ENCODE peak calls at places on chromosome 16, in eight cellular contexts. M is stomach; O is psoas muscle; Y is AG10803; H is left ventricle myocardium inferior; L is CD8-positive, alpha-beta T cell; E is PC-3; N is neural crest cell. I is an unnamed sample.

GRCh38 chr16:86961133-86961720 is 356.0 kb downstream of the C16orf95 start:
- DNase-seq in M (no peak), O (no peak), Y (peak), H (no peak), L (no peak), E (no peak), N (no peak), I (no peak)

GRCh38 chr16:88533945-88534641 is 36.1 kb upstream of the ZC3H18 start:
- DNase-seq in M (peak), O (peak), Y (peak), H (peak), L (peak), E (peak), N (peak), I (peak)

GRCh38 chr16:75116081-75116910 is at the start of gene LDHD:
- DNase-seq in M (peak), O (peak), Y (peak), H (peak), L (no peak), E (peak), N (no peak), I (no peak)

GRCh38 chr16:17194190-17194780 is 276.5 kb downstream of the XYLT1 start:
- DNase-seq in M (peak), O (peak), Y (peak), H (peak), L (peak), E (no peak), N (peak), I (peak)

GRCh38 chr16:51888021-51888420 is 658.9 kb downstream of the TOX3 start:
- DNase-seq in M (no peak), O (no peak), Y (peak), H (no peak), L (no peak), E (no peak), N (no peak), I (no peak)

GRCh38 chr16:491225-491919 is 36.1 kb upstream of the CAPN15 start:
- DNase-seq in M (no peak), O (no peak), Y (no peak), H (no peak), L (no peak), E (no peak), N (no peak), I (no peak)

GRCh38 chr16:53220585-53220984 is 165.8 kb downstream of the CHD9 start:
- DNase-seq in M (no peak), O (no peak), Y (peak), H (no peak), L (peak), E (no peak), N (no peak), I (no peak)

GRCh38 chr16:19228575-19228974 is 57.0 kb upstream of the CLEC19A start:
- DNase-seq in M (no peak), O (no peak), Y (no peak), H (no peak), L (no peak), E (no peak), N (no peak), I (no peak)

GRCh38 chr16:23682181-23682580 is 3.5 kb downstream of the PLK1 start:
- DNase-seq in M (no peak), O (no peak), Y (peak), H (no peak), L (no peak), E (no peak), N (no peak), I (no peak)

GRCh38 chr16:73321942-73322341 is 274.0 kb upstream of the ZFHX3 start:
- DNase-seq in M (no peak), O (no peak), Y (no peak), H (no peak), L (no peak), E (no peak), N (no peak), I (no peak)

GRCh38 chr16:12639044-12639443 is 164.6 kb downstream of the CPPED1 start:
- DNase-seq in M (no peak), O (no peak), Y (peak), H (no peak), L (no peak), E (no peak), N (no peak), I (no peak)

GRCh38 chr16:55089600-55089999 is 158.9 kb downstream of the IRX5 start:
- DNase-seq in M (no peak), O (no peak), Y (no peak), H (no peak), L (no peak), E (no peak), N (no peak), I (no peak)

GRCh38 chr16:8380311-8380710 is 210.0 kb downstream of the TMEM114 start:
- DNase-seq in M (no peak), O (no peak), Y (no peak), H (no peak), L (no peak), E (no peak), N (no peak), I (no peak)

GRCh38 chr16:12341423-12341822 is 364.9 kb downstream of the SNX29 start:
- DNase-seq in M (no peak), O (no peak), Y (peak), H (no peak), L (no peak), E (peak), N (no peak), I (no peak)

GRCh38 chr16:1338855-1339675 is 5.6 kb downstream of the BAIAP3 start:
- DNase-seq in M (no peak), O (no peak), Y (no peak), H (no peak), L (no peak), E (no peak), N (no peak), I (no peak)

GRCh38 chr16:47503936-47504335 is 42.8 kb downstream of the PHKB start:
- DNase-seq in M (no peak), O (no peak), Y (no peak), H (no peak), L (no peak), E (peak), N (no peak), I (no peak)

GRCh38 chr16:88503374-88503770 is 50.3 kb downstream of the ZFPM1 start:
- DNase-seq in M (peak), O (no peak), Y (no peak), H (no peak), L (no peak), E (no peak), N (no peak), I (no peak)

GRCh38 chr16:76696876-76697275 is 419.7 kb downstream of the CNTNAP4 start:
- DNase-seq in M (no peak), O (no peak), Y (no peak), H (no peak), L (no peak), E (no peak), N (no peak), I (no peak)

GRCh38 chr16:23269248-23270091 is 32.6 kb upstream of the SCNN1B start:
- DNase-seq in M (no peak), O (no peak), Y (peak), H (no peak), L (no peak), E (no peak), N (no peak), I (no peak)

GRCh38 chr16:1964046-1964505 is 550 bp downstream of the RPS2 start:
- DNase-seq in M (no peak), O (no peak), Y (peak), H (no peak), L (no peak), E (no peak), N (no peak), I (no peak)

GRCh38 chr16:57711-58110 is 4.1 kb downstream of the SNRNP25 start:
- DNase-seq in M (no peak), O (peak), Y (no peak), H (no peak), L (no peak), E (no peak), N (no peak), I (no peak)

GRCh38 chr16:15946257-15947044 is 3.0 kb upstream of the ABCC1 start:
- DNase-seq in M (no peak), O (no peak), Y (peak), H (no peak), L (no peak), E (peak), N (no peak), I (no peak)

GRCh38 chr16:10990378-10990777 is 46.0 kb downstream of the CLEC16A start:
- DNase-seq in M (no peak), O (no peak), Y (no peak), H (no peak), L (no peak), E (no peak), N (no peak), I (no peak)

GRCh38 chr16:10987361-10988163 is 43.2 kb downstream of the CLEC16A start:
- DNase-seq in M (no peak), O (no peak), Y (no peak), H (no peak), L (no peak), E (no peak), N (no peak), I (no peak)

GRCh38 chr16:10989494-10989893 is 45.1 kb downstream of the CLEC16A start:
- DNase-seq in M (no peak), O (no peak), Y (no peak), H (no peak), L (no peak), E (no peak), N (no peak), I (no peak)

GRCh38 chr16:10988879-10989278 is 44.5 kb downstream of the CLEC16A start:
- DNase-seq in M (no peak), O (no peak), Y (no peak), H (no peak), L (no peak), E (no peak), N (no peak), I (no peak)

GRCh38 chr16:10988164-10988803 is 43.9 kb downstream of the CLEC16A start:
- DNase-seq in M (no peak), O (no peak), Y (no peak), H (no peak), L (no peak), E (peak), N (no peak), I (no peak)
- TF ChIP-seq CTCF in M (no peak), O (no peak), Y (peak), H (peak), L (peak), E (peak), N (peak), I (peak)

DNA sequence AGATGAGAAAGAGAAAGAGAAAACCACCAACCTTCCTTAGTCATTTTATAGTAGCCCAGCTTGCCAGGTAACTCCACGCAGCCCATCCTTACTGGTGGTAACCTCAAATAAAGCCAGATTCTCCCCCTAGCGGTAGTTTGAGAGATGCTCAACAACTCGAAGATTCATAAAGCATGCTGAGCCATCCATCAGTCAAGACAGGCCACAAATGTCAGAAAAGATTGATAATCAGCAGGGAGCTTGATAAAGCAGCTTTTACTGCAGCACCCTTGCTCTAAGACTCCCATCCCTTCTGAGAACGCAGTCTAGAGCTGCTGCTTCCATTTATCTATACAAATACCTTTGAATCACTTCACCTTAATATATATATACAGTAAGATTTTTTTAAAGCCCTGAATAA is 451.5 kb upstream of the HSBP1 start:
- DNase-seq in M (no peak), O (no peak), Y (peak), H (no peak), L (no peak), E (peak), N (peak), I (peak)
- TF ChIP-seq CTCF in M (peak), O (peak), Y (peak), H (peak), L (no peak), E (peak), N (peak), I (peak)

DNA sequence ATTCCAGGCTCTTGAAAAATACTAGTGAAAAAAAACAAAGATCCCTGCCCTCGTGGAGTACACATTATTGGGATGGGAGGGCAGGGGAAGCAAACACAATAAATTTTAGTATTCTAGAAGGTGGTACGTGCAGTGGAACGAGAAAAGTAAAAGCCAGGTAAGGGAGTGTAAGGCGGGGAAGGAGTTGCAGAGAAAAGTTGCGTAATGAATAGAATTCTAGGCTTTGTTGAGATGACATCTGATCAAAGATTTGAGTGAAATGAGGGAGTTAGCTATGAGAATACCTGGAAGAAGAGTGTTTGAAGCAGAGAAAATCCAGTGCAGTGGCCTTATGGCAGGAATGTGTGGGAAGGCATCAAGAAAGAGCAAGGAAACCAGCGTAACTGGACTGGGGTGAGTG is 2.1 kb downstream of the CKLF start:
- DNase-seq in M (no peak), O (no peak), Y (no peak), H (no peak), L (no peak), E (no peak), N (no peak), I (no peak)
- TF ChIP-seq CTCF in M (no peak), O (no peak), Y (no peak), H (no peak), L (no peak), E (no peak), N (no peak), I (no peak)

DNA sequence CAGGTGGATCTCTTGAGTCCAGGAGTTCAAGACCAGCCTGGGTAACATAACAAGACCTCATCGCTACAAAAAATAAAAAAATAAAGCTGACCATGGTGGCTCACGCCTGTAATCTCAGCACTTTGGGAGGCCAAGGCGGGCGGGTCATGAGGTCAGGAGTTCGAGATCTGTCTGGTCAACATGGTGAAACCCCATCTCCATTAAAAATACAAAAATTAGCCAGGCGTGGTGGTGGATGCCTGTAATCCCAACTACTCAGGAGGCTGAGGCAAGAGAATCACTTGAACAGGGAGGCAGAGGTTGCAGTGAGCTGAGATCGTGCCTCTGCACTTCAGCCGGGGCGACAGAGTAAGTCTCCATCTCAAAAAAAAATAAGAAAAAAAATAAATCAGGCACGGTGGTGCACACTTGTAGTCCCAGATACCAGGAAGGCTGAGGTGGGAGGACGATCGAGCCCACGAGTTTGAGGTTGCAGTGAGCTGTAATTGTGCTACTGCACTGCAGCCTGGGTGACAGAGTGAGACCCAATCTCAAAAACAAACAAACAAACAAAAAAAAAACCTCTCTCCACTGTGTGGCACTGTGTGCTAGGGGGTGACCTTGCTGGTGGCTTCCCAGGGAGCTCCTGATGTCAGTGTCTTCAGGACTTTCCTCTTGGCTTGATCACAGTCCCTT is 19.8 kb upstream of the MAPK3 start:
- DNase-seq in M (no peak), O (no peak), Y (no peak), H (no peak), L (peak), E (peak), N (no peak), I (no peak)
- TF ChIP-seq CTCF in M (no peak), O (no peak), Y (no peak), H (no peak), L (peak), E (peak), N (no peak), I (no peak)

GRCh38 chr16:27223226-27223610 is 19.9 kb downstream of the KDM8 start:
- DNase-seq in M (no peak), O (no peak), Y (no peak), H (no peak), L (no peak), E (no peak), N (no peak), I (no peak)
- TF ChIP-seq CTCF in M (no peak), O (no peak), Y (no peak), H (peak), L (no peak), E (no peak), N (no peak), I (peak)

DNA sequence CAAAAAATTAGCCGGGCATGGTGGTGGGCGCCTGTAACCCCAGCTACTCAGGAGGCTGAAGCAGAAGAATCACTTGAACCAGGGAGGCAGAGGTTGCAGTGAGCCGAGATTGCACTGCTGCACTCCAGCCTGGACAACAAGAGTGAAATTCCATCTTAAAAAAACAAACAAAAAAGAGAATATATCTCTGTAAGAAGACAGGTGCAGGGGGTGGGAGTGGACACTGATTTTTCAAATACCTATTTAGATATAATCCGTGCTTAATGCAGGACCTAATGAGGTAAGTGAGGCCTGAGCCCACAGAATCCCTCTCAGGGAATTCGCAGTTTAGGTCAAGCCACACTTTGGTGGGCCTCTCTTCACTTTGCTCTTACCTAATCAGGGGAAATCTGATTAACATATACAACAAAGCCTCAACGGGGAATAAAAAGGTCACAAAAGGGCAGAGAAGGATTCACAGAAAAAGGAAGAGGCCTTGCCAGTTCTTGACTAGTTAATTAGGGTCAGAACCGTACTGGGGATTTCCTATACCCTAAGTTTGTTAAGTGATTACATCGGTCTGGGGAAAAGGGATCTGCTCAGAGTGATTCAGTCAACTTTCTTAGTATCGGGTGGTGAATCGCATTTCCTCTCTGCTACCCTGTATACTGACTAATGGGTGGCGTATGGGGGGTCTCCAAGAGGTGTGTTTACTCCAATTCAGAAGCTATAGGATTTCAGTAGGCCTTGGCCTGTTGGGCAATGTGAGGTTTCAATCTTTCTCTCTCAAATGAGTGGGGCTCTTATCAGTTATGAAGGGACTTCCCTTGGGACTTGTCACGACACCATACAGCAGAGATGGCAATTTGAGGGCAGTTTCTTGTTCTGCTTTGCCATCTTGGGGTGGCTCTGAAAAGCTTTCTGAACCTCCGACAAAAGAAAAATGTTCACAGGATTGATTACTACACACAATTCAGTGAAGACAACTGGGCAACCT is 1.9 kb upstream of the NFAT5 start:
- DNase-seq in M (no peak), O (no peak), Y (no peak), H (no peak), L (peak), E (peak), N (peak), I (no peak)
- TF ChIP-seq CTCF in M (no peak), O (no peak), Y (no peak), H (no peak), L (no peak), E (no peak), N (no peak), I (no peak)

GRCh38 chr16:6611535-6611934 is 721.1 kb upstream of the RBFOX1 start:
- DNase-seq in M (no peak), O (no peak), Y (no peak), H (no peak), L (no peak), E (no peak), N (no peak), I (no peak)
- TF ChIP-seq CTCF in M (no peak), O (no peak), Y (no peak), H (no peak), L (no peak), E (no peak), N (no peak), I (peak)

DNA sequence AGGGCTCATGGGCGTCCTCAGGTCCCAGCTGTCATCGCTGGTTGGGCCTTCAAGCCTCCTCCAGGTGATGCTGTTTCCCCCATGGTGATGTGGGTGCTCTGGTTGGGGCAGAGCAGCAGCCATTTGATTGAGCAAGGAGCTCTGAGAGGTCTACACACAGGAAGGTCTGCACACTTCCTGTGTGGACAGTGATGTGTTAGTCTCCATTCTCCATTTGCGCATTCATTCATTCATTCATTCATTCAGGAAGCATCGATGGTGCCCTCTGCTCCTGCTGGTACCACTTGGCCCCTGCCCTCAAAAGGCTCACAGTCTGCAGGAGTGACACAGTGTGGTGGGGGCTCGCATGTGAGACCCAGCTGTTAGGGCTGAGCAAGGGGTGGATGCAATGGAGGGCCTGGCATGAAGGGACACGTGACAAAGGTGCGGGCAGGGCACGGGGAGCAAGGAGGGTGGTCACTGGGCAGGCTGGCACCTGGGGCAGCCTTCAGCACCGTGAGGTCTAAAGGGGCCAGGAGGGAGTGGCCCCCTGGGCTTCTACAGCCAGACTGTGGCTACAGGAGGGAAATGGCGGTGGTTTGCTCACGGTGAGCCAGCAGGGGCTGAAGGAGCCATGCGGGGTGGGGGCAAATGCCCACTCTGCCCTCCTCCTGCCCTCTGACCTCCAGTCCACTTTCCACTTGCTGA is 1.5 kb downstream of the ADGRG3 start:
- DNase-seq in M (no peak), O (no peak), Y (no peak), H (no peak), L (no peak), E (no peak), N (no peak), I (no peak)
- TF ChIP-seq CTCF in M (no peak), O (no peak), Y (no peak), H (no peak), L (no peak), E (no peak), N (no peak), I (no peak)

GRCh38 chr16:7086842-7087616 is 245.6 kb upstream of the RBFOX1 start:
- DNase-seq in M (no peak), O (peak), Y (no peak), H (peak), L (no peak), E (peak), N (peak), I (peak)
- TF ChIP-seq CTCF in M (no peak), O (peak), Y (no peak), H (peak), L (no peak), E (peak), N (peak), I (peak)

I was measured in progenitor cell of endocrine pancreas.